ENCODE peak calls at places on chromosome X, in six cellular contexts. C is mucosa of gallbladder; A is thoracic aorta; N is stimulated activated CD4-positive, alpha-beta T cell treated with anti-CD3 and anti-CD28 coated beads, Interleukin-1b, Interleukin-23, amount 100 ng/mL, for 1 hour; L is NCI-H226; W is T follicular helper cell. D is an unnamed sample.

GRCh38 chrX:51395807-51396728 is 63.4 kb downstream of the NUDT10 start:
- DNase-seq in L (no peak), A (no peak), N (peak), C (no peak), W (peak), D (no peak)

GRCh38 chrX:71216446-71216845 is 6.6 kb upstream of the GJB1 start:
- DNase-seq in W (no peak), N (no peak), C (no peak), L (no peak), A (no peak), D (no peak)

GRCh38 chrX:16870861-16871584 is 861 bp upstream of the RBBP7 start:
- DNase-seq in W (peak), L (no peak), A (no peak), N (no peak), C (peak), D (no peak)

GRCh38 chrX:97155809-97156208 is 272.1 kb downstream of the RPA4 start:
- DNase-seq in N (no peak), A (no peak), L (no peak), C (no peak), W (no peak), D (no peak)

GRCh38 chrX:30649859-30650258 is 3.4 kb upstream of the GK start:
- DNase-seq in W (no peak), L (no peak), N (no peak), A (no peak), C (peak), D (no peak)

GRCh38 chrX:131791608-131792355 is 231.3 kb upstream of the STK26 start:
- DNase-seq in C (no peak), W (no peak), A (no peak), N (no peak), L (no peak), D (no peak)

GRCh38 chrX:118545510-118545909 is 49.9 kb downstream of the DOCK11 start:
- DNase-seq in A (no peak), C (no peak), N (no peak), L (no peak), W (no peak), D (no peak)

GRCh38 chrX:136880003-136880451 is 498 bp downstream of the RBMX start:
- DNase-seq in A (no peak), W (peak), C (peak), N (peak), L (no peak), D (no peak)

GRCh38 chrX:108223606-108224005 is 132.0 kb downstream of the ATG4A start:
- DNase-seq in N (no peak), W (no peak), C (no peak), L (no peak), A (no peak), D (no peak)

GRCh38 chrX:108219949-108220601 is 128.5 kb downstream of the ATG4A start:
- DNase-seq in W (no peak), C (no peak), N (no peak), L (no peak), A (no peak), D (no peak)

GRCh38 chrX:74450803-74451449 is 29.6 kb downstream of the SLC16A2 start:
- DNase-seq in A (peak), C (no peak), W (no peak), L (peak), N (no peak), D (no peak)

GRCh38 chrX:19544693-19545305 is 29.5 kb upstream of the MAP3K15 start:
- DNase-seq in C (peak), A (no peak), N (no peak), W (peak), L (no peak), D (no peak)

GRCh38 chrX:37684426-37684825 is 1.2 kb upstream of the XK start:
- DNase-seq in A (peak), L (no peak), N (no peak), C (no peak), W (no peak), D (no peak)

GRCh38 chrX:22165732-22166457 is 106.8 kb upstream of the CBLL2 start:
- DNase-seq in C (no peak), W (no peak), L (peak), A (no peak), N (no peak), D (no peak)

GRCh38 chrX:916235-916609 is 285.6 kb downstream of the SHOX start:
- DNase-seq in L (no peak), A (no peak), N (no peak), C (no peak), W (no peak), D (no peak)

GRCh38 chrX:47515941-47516649 is 33.1 kb upstream of the ZNF41 start:
- DNase-seq in L (peak), C (no peak), N (no peak), W (no peak), A (no peak), D (no peak)

GRCh38 chrX:138057883-138058282 is 492.0 kb downstream of the ZIC3 start:
- DNase-seq in L (no peak), C (no peak), A (no peak), W (no peak), N (no peak), D (no peak)

GRCh38 chrX:106302304-106302703 is 134.2 kb downstream of the PWWP3B start:
- DNase-seq in A (no peak), C (no peak), W (no peak), L (peak), N (no peak), D (no peak)

GRCh38 chrX:12702509-12703091 is 88.6 kb upstream of the PRPS2 start:
- DNase-seq in W (no peak), L (no peak), N (no peak), C (no peak), A (no peak), D (no peak)

GRCh38 chrX:54484666-54485065 is 11.4 kb downstream of the FGD1 start:
- DNase-seq in C (no peak), A (no peak), N (no peak), W (no peak), L (no peak), D (no peak)

GRCh38 chrX:47217121-47217851 is 1.2 kb upstream of the CDK16 start:
- DNase-seq in N (no peak), L (peak), A (no peak), W (peak), C (no peak), D (no peak)

GRCh38 chrX:116272328-116272727 is 101.8 kb downstream of the AGTR2 start:
- DNase-seq in C (peak), W (no peak), A (no peak), L (peak), N (no peak), D (no peak)

GRCh38 chrX:18733273-18733672 is 25.8 kb downstream of the PPEF1 start:
- DNase-seq in C (no peak), N (no peak), L (no peak), A (no peak), W (no peak), D (no peak)

GRCh38 chrX:149829751-149830191 is 48.0 kb downstream of the MAGEA9 start:
- DNase-seq in N (no peak), C (no peak), W (no peak), L (no peak), A (no peak), D (no peak)

GRCh38 chrX:40871385-40872082 is 136.2 kb upstream of the MED14 start:
- DNase-seq in C (no peak), W (no peak), N (no peak), L (peak), A (no peak), D (no peak)

GRCh38 chrX:100636321-100636991 is at the start of gene TSPAN6:
- DNase-seq in W (peak), C (peak), L (peak), N (peak), A (no peak), D (peak)

GRCh38 chrX:11273544-11273943 is 19.7 kb upstream of the AMELX start:
- DNase-seq in A (no peak), L (no peak), W (no peak), C (no peak), N (no peak), D (no peak)

GRCh38 chrX:70171636-70172035 is 5.6 kb upstream of the DGAT2L6 start:
- DNase-seq in N (no peak), A (no peak), C (no peak), W (no peak), L (no peak), D (no peak)

GRCh38 chrX:105876658-105877057 is 54.3 kb downstream of the NRK start:
- DNase-seq in W (no peak), L (no peak), A (no peak), N (no peak), C (no peak), D (no peak)

GRCh38 chrX:154040307-154040756 is 20.6 kb upstream of the IRAK1 start:
- DNase-seq in N (no peak), L (peak), C (no peak), W (no peak), A (no peak), D (no peak)